ENCODE peak calls at places on chromosomes 7 and 10, in four cellular contexts. One of them, this sample, is unnamed.

GRCh38 chr7:33395340-33395739 is 266.0 kb downstream of the BBS9 start:
- DNase-seq in stimulated activated CD4-positive, alpha-beta T cell treated with anti-CD3 and anti-CD28 coated beads, Interleukin-2, amount 100 ng/mL, for 48 hours: no peak
- DNase-seq in KBM-7: no peak
- DNase-seq in kidney tubule cell: no peak
- DNase-seq in this sample: no peak

GRCh38 chr7:139738101-139738489 is 39.7 kb downstream of the HIPK2 start:
- DNase-seq in stimulated activated CD4-positive, alpha-beta T cell treated with anti-CD3 and anti-CD28 coated beads, Interleukin-2, amount 100 ng/mL, for 48 hours: no peak
- DNase-seq in KBM-7: no peak
- DNase-seq in kidney tubule cell: no peak
- DNase-seq in this sample: no peak

GRCh38 chr10:31467791-31468535 is 148.9 kb downstream of the ZEB1 start:
- DNase-seq in stimulated activated CD4-positive, alpha-beta T cell treated with anti-CD3 and anti-CD28 coated beads, Interleukin-2, amount 100 ng/mL, for 48 hours: no peak
- DNase-seq in KBM-7: peak; percentile 7
- DNase-seq in kidney tubule cell: peak; percentile 65
- DNase-seq in this sample: no peak

GRCh38 chr10:126839094-126839761 is 66.0 kb upstream of the DOCK1 start:
- DNase-seq in stimulated activated CD4-positive, alpha-beta T cell treated with anti-CD3 and anti-CD28 coated beads, Interleukin-2, amount 100 ng/mL, for 48 hours: no peak
- DNase-seq in KBM-7: no peak
- DNase-seq in kidney tubule cell: peak; percentile 79
- DNase-seq in this sample: no peak

GRCh38 chr10:131651674-131652093 is 249.1 kb upstream of the PPP2R2D start:
- DNase-seq in stimulated activated CD4-positive, alpha-beta T cell treated with anti-CD3 and anti-CD28 coated beads, Interleukin-2, amount 100 ng/mL, for 48 hours: no peak
- DNase-seq in KBM-7: no peak
- DNase-seq in kidney tubule cell: no peak
- DNase-seq in this sample: no peak

GRCh38 chr10:30006410-30006809 is 53.0 kb downstream of the JCAD start:
- DNase-seq in stimulated activated CD4-positive, alpha-beta T cell treated with anti-CD3 and anti-CD28 coated beads, Interleukin-2, amount 100 ng/mL, for 48 hours: no peak
- DNase-seq in KBM-7: no peak
- DNase-seq in kidney tubule cell: no peak
- DNase-seq in this sample: no peak

GRCh38 chr7:105222953-105223352 is 165.8 kb downstream of the SRPK2 start:
- DNase-seq in stimulated activated CD4-positive, alpha-beta T cell treated with anti-CD3 and anti-CD28 coated beads, Interleukin-2, amount 100 ng/mL, for 48 hours: no peak
- DNase-seq in KBM-7: no peak
- DNase-seq in kidney tubule cell: no peak
- DNase-seq in this sample: no peak

GRCh38 chr10:11528286-11528685 is 83.2 kb downstream of the USP6NL start:
- DNase-seq in stimulated activated CD4-positive, alpha-beta T cell treated with anti-CD3 and anti-CD28 coated beads, Interleukin-2, amount 100 ng/mL, for 48 hours: no peak
- DNase-seq in KBM-7: no peak
- DNase-seq in kidney tubule cell: no peak
- DNase-seq in this sample: no peak

GRCh38 chr7:25789701-25790240 is 362.2 kb upstream of the NFE2L3 start:
- DNase-seq in stimulated activated CD4-positive, alpha-beta T cell treated with anti-CD3 and anti-CD28 coated beads, Interleukin-2, amount 100 ng/mL, for 48 hours: no peak
- DNase-seq in KBM-7: no peak
- DNase-seq in kidney tubule cell: no peak
- DNase-seq in this sample: no peak

GRCh38 chr10:86730227-86730626 is 26.2 kb upstream of the BMPR1A start:
- DNase-seq in stimulated activated CD4-positive, alpha-beta T cell treated with anti-CD3 and anti-CD28 coated beads, Interleukin-2, amount 100 ng/mL, for 48 hours: no peak
- DNase-seq in KBM-7: no peak
- DNase-seq in kidney tubule cell: peak; percentile 26
- DNase-seq in this sample: no peak

GRCh38 chr7:111860248-111860647 is 298.0 kb upstream of the IMMP2L start:
- DNase-seq in stimulated activated CD4-positive, alpha-beta T cell treated with anti-CD3 and anti-CD28 coated beads, Interleukin-2, amount 100 ng/mL, for 48 hours: no peak
- DNase-seq in KBM-7: no peak
- DNase-seq in kidney tubule cell: no peak
- DNase-seq in this sample: no peak

GRCh38 chr7:130982160-130982638 is 248.2 kb upstream of the KLF14 start:
- DNase-seq in stimulated activated CD4-positive, alpha-beta T cell treated with anti-CD3 and anti-CD28 coated beads, Interleukin-2, amount 100 ng/mL, for 48 hours: no peak
- DNase-seq in KBM-7: peak; percentile 62
- DNase-seq in kidney tubule cell: peak; percentile 76
- DNase-seq in this sample: peak; percentile 45

GRCh38 chr7:96179341-96179740 is 142.6 kb downstream of the SLC25A13 start:
- DNase-seq in stimulated activated CD4-positive, alpha-beta T cell treated with anti-CD3 and anti-CD28 coated beads, Interleukin-2, amount 100 ng/mL, for 48 hours: no peak
- DNase-seq in KBM-7: no peak
- DNase-seq in kidney tubule cell: no peak
- DNase-seq in this sample: no peak

GRCh38 chr10:14659626-14660196 is 115.0 kb downstream of the FAM107B start:
- DNase-seq in stimulated activated CD4-positive, alpha-beta T cell treated with anti-CD3 and anti-CD28 coated beads, Interleukin-2, amount 100 ng/mL, for 48 hours: peak; percentile 36
- DNase-seq in KBM-7: peak; percentile 39
- DNase-seq in kidney tubule cell: no peak
- DNase-seq in this sample: no peak

GRCh38 chr7:27181795-27182275 is 3.2 kb downstream of the HOXA11 start:
- DNase-seq in stimulated activated CD4-positive, alpha-beta T cell treated with anti-CD3 and anti-CD28 coated beads, Interleukin-2, amount 100 ng/mL, for 48 hours: no peak
- DNase-seq in KBM-7: no peak
- DNase-seq in kidney tubule cell: peak; percentile 3
- DNase-seq in this sample: no peak

GRCh38 chr10:97915346-97915745 is 65.7 kb downstream of the GOLGA7B start:
- DNase-seq in stimulated activated CD4-positive, alpha-beta T cell treated with anti-CD3 and anti-CD28 coated beads, Interleukin-2, amount 100 ng/mL, for 48 hours: no peak
- DNase-seq in KBM-7: no peak
- DNase-seq in kidney tubule cell: no peak
- DNase-seq in this sample: no peak

GRCh38 chr7:80763289-80763688 is 124.8 kb downstream of the CD36 start:
- DNase-seq in stimulated activated CD4-positive, alpha-beta T cell treated with anti-CD3 and anti-CD28 coated beads, Interleukin-2, amount 100 ng/mL, for 48 hours: no peak
- DNase-seq in KBM-7: no peak
- DNase-seq in kidney tubule cell: no peak
- DNase-seq in this sample: no peak

GRCh38 chr7:75915416-75916156 is 631 bp downstream of the POR start:
- DNase-seq in stimulated activated CD4-positive, alpha-beta T cell treated with anti-CD3 and anti-CD28 coated beads, Interleukin-2, amount 100 ng/mL, for 48 hours: no peak
- DNase-seq in KBM-7: peak; percentile 26
- DNase-seq in kidney tubule cell: peak; percentile 22
- DNase-seq in this sample: no peak

GRCh38 chr10:20007426-20007825 is 191.2 kb downstream of the PLXDC2 start:
- DNase-seq in stimulated activated CD4-positive, alpha-beta T cell treated with anti-CD3 and anti-CD28 coated beads, Interleukin-2, amount 100 ng/mL, for 48 hours: no peak
- DNase-seq in KBM-7: no peak
- DNase-seq in kidney tubule cell: no peak
- DNase-seq in this sample: no peak

GRCh38 chr10:122112021-122112616 is 123.2 kb downstream of the TACC2 start:
- DNase-seq in stimulated activated CD4-positive, alpha-beta T cell treated with anti-CD3 and anti-CD28 coated beads, Interleukin-2, amount 100 ng/mL, for 48 hours: no peak
- DNase-seq in KBM-7: no peak
- DNase-seq in kidney tubule cell: peak; percentile 44
- DNase-seq in this sample: no peak

GRCh38 chr10:14588084-14588937 is 186.4 kb downstream of the FAM107B start:
- DNase-seq in stimulated activated CD4-positive, alpha-beta T cell treated with anti-CD3 and anti-CD28 coated beads, Interleukin-2, amount 100 ng/mL, for 48 hours: no peak
- DNase-seq in KBM-7: no peak
- DNase-seq in kidney tubule cell: peak; percentile 80
- DNase-seq in this sample: peak; percentile 88

GRCh38 chr7:16563281-16564022 is 36.8 kb downstream of the LRRC72 start:
- DNase-seq in stimulated activated CD4-positive, alpha-beta T cell treated with anti-CD3 and anti-CD28 coated beads, Interleukin-2, amount 100 ng/mL, for 48 hours: no peak
- DNase-seq in KBM-7: no peak
- DNase-seq in kidney tubule cell: peak; percentile 19
- DNase-seq in this sample: no peak

GRCh38 chr7:99452541-99452940 is 13.4 kb downstream of the ATP5MF start:
- DNase-seq in stimulated activated CD4-positive, alpha-beta T cell treated with anti-CD3 and anti-CD28 coated beads, Interleukin-2, amount 100 ng/mL, for 48 hours: no peak
- DNase-seq in KBM-7: no peak
- DNase-seq in kidney tubule cell: no peak
- DNase-seq in this sample: no peak

GRCh38 chr10:88332526-88333265 is 250.4 kb downstream of the RNLS start:
- DNase-seq in stimulated activated CD4-positive, alpha-beta T cell treated with anti-CD3 and anti-CD28 coated beads, Interleukin-2, amount 100 ng/mL, for 48 hours: no peak
- DNase-seq in KBM-7: peak; percentile 73
- DNase-seq in kidney tubule cell: no peak
- DNase-seq in this sample: no peak

GRCh38 chr7:87966271-87966670 is 32.2 kb downstream of the ADAM22 start:
- DNase-seq in stimulated activated CD4-positive, alpha-beta T cell treated with anti-CD3 and anti-CD28 coated beads, Interleukin-2, amount 100 ng/mL, for 48 hours: no peak
- DNase-seq in KBM-7: no peak
- DNase-seq in kidney tubule cell: no peak
- DNase-seq in this sample: no peak

GRCh38 chr10:133438711-133439273 is 14.4 kb upstream of the SPRN start:
- DNase-seq in stimulated activated CD4-positive, alpha-beta T cell treated with anti-CD3 and anti-CD28 coated beads, Interleukin-2, amount 100 ng/mL, for 48 hours: no peak
- DNase-seq in KBM-7: peak; percentile 83
- DNase-seq in kidney tubule cell: peak; percentile 34
- DNase-seq in this sample: no peak

GRCh38 chr7:63113713-63114285 is 884.9 kb upstream of the ZNF722 start:
- DNase-seq in stimulated activated CD4-positive, alpha-beta T cell treated with anti-CD3 and anti-CD28 coated beads, Interleukin-2, amount 100 ng/mL, for 48 hours: no peak
- DNase-seq in KBM-7: no peak
- DNase-seq in kidney tubule cell: no peak
- DNase-seq in this sample: no peak

GRCh38 chr10:129586897-129587443 is 119.9 kb downstream of the MGMT start:
- DNase-seq in stimulated activated CD4-positive, alpha-beta T cell treated with anti-CD3 and anti-CD28 coated beads, Interleukin-2, amount 100 ng/mL, for 48 hours: no peak
- DNase-seq in KBM-7: peak; percentile 1
- DNase-seq in kidney tubule cell: peak; percentile 9
- DNase-seq in this sample: peak; percentile 23

This sample was measured in Caki2.